ENCODE peak calls at places on chromosomes 5 and 9, in four cellular contexts. One of them, this sample, is unnamed.

GRCh38 chr9:120845255-120845654 is 2.5 kb upstream of the PSMD5 start:
- DNase-seq in stomach: no peak
- DNase-seq in progenitor cell of endocrine pancreas: no peak
- DNase-seq in hepatocyte: no peak
- DNase-seq in this sample: no peak

GRCh38 chr9:6552033-6552737 is 93.3 kb downstream of the GLDC start:
- DNase-seq in stomach: no peak
- DNase-seq in progenitor cell of endocrine pancreas: no peak
- DNase-seq in hepatocyte: no peak
- DNase-seq in this sample: no peak

GRCh38 chr5:150263801-150264621 is 25.6 kb downstream of the CAMK2A start:
- DNase-seq in stomach: peak
- DNase-seq in progenitor cell of endocrine pancreas: no peak
- DNase-seq in hepatocyte: peak
- DNase-seq in this sample: no peak

GRCh38 chr5:85938201-85938600 is 679.5 kb upstream of the COX7C start:
- DNase-seq in stomach: no peak
- DNase-seq in progenitor cell of endocrine pancreas: no peak
- DNase-seq in hepatocyte: no peak
- DNase-seq in this sample: no peak

GRCh38 chr5:96629774-96630173 is 32.4 kb upstream of the CAST start:
- DNase-seq in stomach: peak
- DNase-seq in progenitor cell of endocrine pancreas: no peak
- DNase-seq in hepatocyte: no peak
- DNase-seq in this sample: no peak

GRCh38 chr9:134915046-134915930 is 2.4 kb downstream of the FCN1 start:
- DNase-seq in stomach: peak
- DNase-seq in progenitor cell of endocrine pancreas: no peak
- DNase-seq in hepatocyte: no peak
- DNase-seq in this sample: no peak

GRCh38 chr5:114101153-114101552 is 260.7 kb upstream of the KCNN2 start:
- DNase-seq in stomach: no peak
- DNase-seq in progenitor cell of endocrine pancreas: no peak
- DNase-seq in hepatocyte: peak
- DNase-seq in this sample: no peak

GRCh38 chr9:88953401-88954029 is 37.8 kb upstream of the S1PR3 start:
- DNase-seq in stomach: no peak
- DNase-seq in progenitor cell of endocrine pancreas: no peak
- DNase-seq in hepatocyte: no peak
- DNase-seq in this sample: no peak

GRCh38 chr5:155459889-155460500 is 446.4 kb downstream of the KIF4B start:
- DNase-seq in stomach: no peak
- DNase-seq in progenitor cell of endocrine pancreas: no peak
- DNase-seq in hepatocyte: no peak
- DNase-seq in this sample: no peak

GRCh38 chr5:179262126-179262920 is 82.9 kb downstream of the ADAMTS2 start:
- DNase-seq in stomach: peak
- DNase-seq in progenitor cell of endocrine pancreas: no peak
- DNase-seq in hepatocyte: no peak
- DNase-seq in this sample: no peak

GRCh38 chr9:124574944-124575343 is 67.7 kb upstream of the NR5A1 start:
- DNase-seq in stomach: no peak
- DNase-seq in progenitor cell of endocrine pancreas: no peak
- DNase-seq in hepatocyte: peak
- DNase-seq in this sample: no peak

GRCh38 chr9:105117111-105117682 is 127.3 kb upstream of the SLC44A1 start:
- DNase-seq in stomach: no peak
- DNase-seq in progenitor cell of endocrine pancreas: no peak
- DNase-seq in hepatocyte: no peak
- DNase-seq in this sample: no peak

GRCh38 chr5:1526681-1527131 is 2.9 kb upstream of the LPCAT1 start:
- DNase-seq in stomach: peak
- DNase-seq in progenitor cell of endocrine pancreas: no peak
- DNase-seq in hepatocyte: no peak
- DNase-seq in this sample: no peak

GRCh38 chr5:106874531-106874930 is 796.2 kb downstream of the EFNA5 start:
- DNase-seq in stomach: no peak
- DNase-seq in progenitor cell of endocrine pancreas: no peak
- DNase-seq in hepatocyte: no peak
- DNase-seq in this sample: no peak

GRCh38 chr9:134068742-134069535 is 1.1 kb upstream of the BRD3 start:
- DNase-seq in stomach: peak
- DNase-seq in progenitor cell of endocrine pancreas: no peak
- DNase-seq in hepatocyte: peak
- DNase-seq in this sample: no peak

GRCh38 chr9:6551126-6551525 is 94.4 kb downstream of the GLDC start:
- DNase-seq in stomach: no peak
- DNase-seq in progenitor cell of endocrine pancreas: no peak
- DNase-seq in hepatocyte: no peak
- DNase-seq in this sample: no peak

GRCh38 chr5:115831163-115831768 is 10.1 kb downstream of the ATG12 start:
- DNase-seq in stomach: no peak
- DNase-seq in progenitor cell of endocrine pancreas: no peak
- DNase-seq in hepatocyte: peak
- DNase-seq in this sample: no peak

GRCh38 chr5:149453618-149454415 is 74.7 kb upstream of the IL17B start:
- DNase-seq in stomach: no peak
- DNase-seq in progenitor cell of endocrine pancreas: no peak
- DNase-seq in hepatocyte: no peak
- DNase-seq in this sample: no peak

GRCh38 chr5:132866342-132867045 is at the start of the genes GDF9 and UQCRQ:
- DNase-seq in stomach: peak
- DNase-seq in progenitor cell of endocrine pancreas: peak
- DNase-seq in hepatocyte: peak
- DNase-seq in this sample: peak
- TF ChIP-seq CTCF in stomach: no peak
- TF ChIP-seq CTCF in progenitor cell of endocrine pancreas: peak
- TF ChIP-seq CTCF in hepatocyte: peak
- TF ChIP-seq CTCF in this sample: peak

GRCh38 chr5:94615843-94616242 is 2.6 kb downstream of the KIAA0825 start:
- DNase-seq in stomach: no peak
- DNase-seq in progenitor cell of endocrine pancreas: no peak
- DNase-seq in hepatocyte: no peak
- DNase-seq in this sample: no peak

GRCh38 chr5:94618493-94619328 is at the start of the genes KIAA0825 and SLF1:
- DNase-seq in stomach: peak
- DNase-seq in progenitor cell of endocrine pancreas: peak
- DNase-seq in hepatocyte: peak
- DNase-seq in this sample: peak

GRCh38 chr5:94618029-94618492 is 343 bp downstream of the KIAA0825 start:
- DNase-seq in stomach: peak
- DNase-seq in progenitor cell of endocrine pancreas: no peak
- DNase-seq in hepatocyte: peak
- DNase-seq in this sample: no peak

GRCh38 chr5:94614156-94614805 is 4.1 kb downstream of the KIAA0825 start:
- DNase-seq in stomach: no peak
- DNase-seq in progenitor cell of endocrine pancreas: no peak
- DNase-seq in hepatocyte: no peak
- DNase-seq in this sample: no peak

DNA sequence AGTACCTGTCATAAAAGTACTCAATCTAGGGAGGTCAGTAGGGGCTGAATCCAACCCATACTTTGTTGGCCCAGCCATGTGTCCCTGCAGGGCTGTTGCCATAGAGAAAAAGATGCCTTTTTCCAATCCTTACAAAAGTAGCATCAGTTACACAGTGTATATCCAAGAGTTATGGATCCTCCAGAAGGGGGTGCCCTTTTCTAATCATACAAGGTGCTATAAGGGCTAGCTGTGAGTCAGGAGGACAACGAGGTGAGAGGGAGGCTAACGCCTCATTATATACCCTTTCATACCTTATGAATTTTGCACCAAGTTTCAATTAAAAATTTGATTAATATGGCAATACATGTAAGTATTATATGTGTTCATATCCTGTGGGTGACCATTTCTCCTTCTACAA is 4.8 kb downstream of the KIAA0825 start:
- DNase-seq in stomach: no peak
- DNase-seq in progenitor cell of endocrine pancreas: no peak
- DNase-seq in hepatocyte: peak
- DNase-seq in this sample: no peak
- TF ChIP-seq CTCF in stomach: no peak
- TF ChIP-seq CTCF in progenitor cell of endocrine pancreas: peak
- TF ChIP-seq CTCF in hepatocyte: peak
- TF ChIP-seq CTCF in this sample: peak

GRCh38 chr5:20974423-20974822 is 986.4 kb upstream of the CDH18 start:
- DNase-seq in stomach: no peak
- DNase-seq in progenitor cell of endocrine pancreas: no peak
- DNase-seq in hepatocyte: no peak
- DNase-seq in this sample: no peak

GRCh38 chr5:20972419-20972925 is 984.5 kb upstream of the CDH18 start:
- DNase-seq in stomach: no peak
- DNase-seq in progenitor cell of endocrine pancreas: no peak
- DNase-seq in hepatocyte: peak
- DNase-seq in this sample: no peak
- TF ChIP-seq CTCF in stomach: no peak
- TF ChIP-seq CTCF in progenitor cell of endocrine pancreas: peak
- TF ChIP-seq CTCF in hepatocyte: peak
- TF ChIP-seq CTCF in this sample: no peak

GRCh38 chr5:4058899-4059298 is 463.3 kb downstream of the IRX1 start:
- DNase-seq in stomach: no peak
- DNase-seq in progenitor cell of endocrine pancreas: no peak
- DNase-seq in hepatocyte: peak
- DNase-seq in this sample: no peak
- TF ChIP-seq CTCF in stomach: no peak
- TF ChIP-seq CTCF in progenitor cell of endocrine pancreas: no peak
- TF ChIP-seq CTCF in hepatocyte: no peak
- TF ChIP-seq CTCF in this sample: no peak

This sample was measured in D721Med.